ENCODE peak calls at places on chromosomes 13 and 19, in six cellular contexts. N, P, A, F, O and Q are unnamed samples. For H3K27me3, the result is how much of the 10 kb centered on the place peaks cover.

GRCh38 chr19:58009666-58010301 is 7.2 kb upstream of the ZNF606 start:
- DNase-seq in A (peak), F (peak), N (no peak), P (peak), O (peak), Q (peak)

GRCh38 chr13:32168136-32168535 is 136.6 kb downstream of the FRY start:
- DNase-seq in F (peak), A (no peak), P (no peak), O (no peak), N (no peak), Q (no peak)

GRCh38 chr13:109974354-109974753 is 188.0 kb upstream of the IRS2 start:
- DNase-seq in O (no peak), A (no peak), P (no peak), N (no peak), F (no peak), Q (no peak)

GRCh38 chr13:22940090-22940710 is 240.6 kb upstream of the SGCG start:
- DNase-seq in P (no peak), F (no peak), O (no peak), A (no peak), N (no peak), Q (no peak)

GRCh38 chr13:21674271-21675009 is 3.6 kb downstream of the FGF9 start:
- DNase-seq in P (peak), A (peak), O (no peak), N (no peak), F (no peak), Q (no peak)

GRCh38 chr13:65260938-65261880 is 1968.9 kb downstream of the PCDH9 start:
- DNase-seq in N (no peak), F (no peak), A (no peak), O (no peak), P (no peak), Q (no peak)

GRCh38 chr13:44806841-44807240 is 182.4 kb downstream of the NUFIP1 start:
- DNase-seq in A (no peak), N (no peak), O (no peak), P (no peak), F (no peak), Q (no peak)

GRCh38 chr19:38534574-38534973 is 83.2 kb downstream of the MAP4K1 start:
- DNase-seq in P (no peak), N (no peak), A (no peak), F (no peak), O (peak), Q (no peak)

GRCh38 chr13:23289917-23290357 is 109.2 kb downstream of the SGCG start:
- DNase-seq in A (peak), P (no peak), O (no peak), F (no peak), N (no peak), Q (no peak)

GRCh38 chr19:11949201-11949600 is 15.6 kb upstream of the ZNF763 start:
- DNase-seq in A (no peak), P (no peak), O (no peak), F (no peak), N (no peak), Q (no peak)

GRCh38 chr19:49456351-49456750 is 3.3 kb downstream of the ALDH16A1 start:
- DNase-seq in A (no peak), O (no peak), N (no peak), F (no peak), P (no peak), Q (no peak)

GRCh38 chr19:30133803-30134202 is 191.8 kb downstream of the URI1 start:
- DNase-seq in N (no peak), A (no peak), O (no peak), F (no peak), P (no peak), Q (no peak)

GRCh38 chr19:32808236-32808635 is 61.3 kb downstream of the SLC7A9 start:
- DNase-seq in A (no peak), F (no peak), N (no peak), P (no peak), O (no peak), Q (no peak)

DNA sequence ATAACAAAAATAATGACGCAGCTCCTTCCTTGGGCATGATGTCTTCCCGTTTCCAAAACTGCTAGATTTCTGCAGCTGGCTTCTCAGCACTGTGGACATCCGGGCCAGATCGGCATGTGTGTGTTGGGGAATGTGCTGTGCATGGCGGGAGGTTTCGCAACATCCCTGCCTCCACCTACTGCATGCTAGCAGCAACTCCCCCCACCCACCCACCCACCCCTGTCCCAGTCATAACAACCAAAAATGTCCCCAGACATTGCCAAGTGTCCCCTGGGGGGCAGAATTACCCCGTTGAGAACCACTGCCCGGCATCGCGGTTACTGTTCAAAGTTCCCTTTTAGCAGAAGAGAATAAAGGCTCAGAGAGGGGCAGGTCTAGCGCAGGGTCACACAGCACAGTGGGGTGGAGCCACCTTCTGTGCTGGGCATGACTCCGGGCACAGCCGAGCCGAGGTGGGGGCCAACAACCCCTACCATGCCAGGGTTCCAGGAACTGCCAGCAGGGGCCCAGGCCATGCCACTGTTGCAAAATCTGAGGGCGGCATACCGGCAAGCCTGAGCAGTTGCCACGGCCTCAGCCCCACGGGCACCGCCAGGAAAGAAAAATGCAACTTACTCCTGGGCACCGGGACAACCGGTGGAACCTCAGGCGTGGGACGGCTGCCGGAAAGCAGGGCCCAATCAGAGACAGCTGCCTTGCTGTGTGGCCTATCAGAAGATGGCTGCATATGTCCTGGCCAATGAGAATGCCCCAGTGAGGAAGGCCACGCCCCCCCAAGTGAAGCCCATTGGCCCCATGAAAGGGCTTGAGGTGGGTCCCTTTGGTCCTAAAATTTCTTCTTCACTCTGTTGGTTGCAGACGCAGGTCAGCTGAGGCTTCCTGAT is 22.5 kb upstream of the NFIC start:
- DNase-seq in P (peak), F (peak), O (peak), N (no peak), A (peak), Q (peak)
- TF ChIP-seq CTCF in P (no peak), F (no peak), O (peak), N (peak), A (peak), Q (peak)

DNA sequence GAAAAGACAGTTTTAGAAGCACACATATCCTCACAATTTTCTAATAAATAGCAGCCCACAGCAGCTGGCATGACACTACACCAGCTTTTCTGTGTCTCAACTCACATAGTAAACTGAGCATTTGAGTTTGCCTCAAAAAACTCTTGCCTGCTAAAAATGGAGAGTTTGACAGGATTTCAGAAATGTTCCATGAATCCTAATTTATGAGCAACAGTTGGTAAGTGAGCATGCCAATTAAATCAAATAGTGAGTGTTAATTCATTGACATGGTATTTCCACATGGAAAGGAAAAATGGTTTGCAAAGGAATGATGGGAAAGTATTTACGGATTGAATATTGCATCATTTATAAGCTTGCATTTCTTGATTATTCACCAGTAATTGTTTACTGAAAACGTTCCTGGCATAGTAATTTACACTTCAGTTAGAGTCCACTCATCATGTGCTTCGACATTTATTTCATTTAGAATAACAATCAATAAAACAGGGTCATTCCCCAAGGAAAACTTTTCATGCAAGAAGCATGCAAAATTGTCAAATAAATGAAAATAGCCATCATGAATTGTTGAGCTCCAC is 322.9 kb downstream of the EFNB2 start:
- DNase-seq in F (no peak), P (no peak), O (no peak), A (no peak), N (no peak), Q (no peak)
- H3K4me3 ChIP-seq in F (peak), P (no peak), O (no peak), A (no peak), N (no peak), Q (no peak)

GRCh38 chr19:6047741-6048231 is 62.5 kb downstream of the RFX2 start:
- DNase-seq in P (no peak), N (no peak), O (no peak), F (peak), A (no peak), Q (peak)
- H3K27me3 ChIP-seq in P (under half), N (under half), O (under half), F (under half), A (under half), Q (under half)

DNA sequence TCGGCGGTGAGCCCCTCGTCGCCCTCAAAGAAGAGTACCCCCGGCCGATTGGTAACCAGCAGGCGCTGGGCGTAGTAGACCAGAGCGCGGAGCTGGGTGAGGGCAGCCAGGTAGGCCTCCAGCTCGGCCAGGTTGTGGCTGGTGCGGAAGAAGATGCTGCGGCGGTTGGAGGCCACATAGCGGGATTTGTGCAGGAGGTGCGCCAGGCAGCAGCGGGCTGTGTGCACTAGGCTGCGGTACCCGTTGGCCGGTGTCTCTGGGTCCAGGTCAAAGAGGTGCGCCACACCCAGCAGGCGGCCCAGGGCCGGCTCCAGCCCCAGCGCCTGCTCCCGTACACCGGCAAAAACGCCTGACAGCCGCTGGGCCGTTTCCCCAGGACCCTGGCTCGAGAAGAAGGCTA is 16.8 kb downstream of the LIPE start:
- DNase-seq in A (no peak), O (peak), N (no peak), F (no peak), P (no peak), Q (no peak)
- TF ChIP-seq CTCF in A (no peak), O (no peak), N (no peak), F (no peak), P (no peak), Q (no peak)

GRCh38 chr19:22532388-22533310 is 101.5 kb upstream of the ZNF492 start:
- DNase-seq in N (no peak), O (peak), A (peak), P (peak), F (no peak), Q (peak)
- H3K4me3 ChIP-seq in N (peak), O (peak), A (peak), P (peak), F (no peak), Q (peak)

DNA sequence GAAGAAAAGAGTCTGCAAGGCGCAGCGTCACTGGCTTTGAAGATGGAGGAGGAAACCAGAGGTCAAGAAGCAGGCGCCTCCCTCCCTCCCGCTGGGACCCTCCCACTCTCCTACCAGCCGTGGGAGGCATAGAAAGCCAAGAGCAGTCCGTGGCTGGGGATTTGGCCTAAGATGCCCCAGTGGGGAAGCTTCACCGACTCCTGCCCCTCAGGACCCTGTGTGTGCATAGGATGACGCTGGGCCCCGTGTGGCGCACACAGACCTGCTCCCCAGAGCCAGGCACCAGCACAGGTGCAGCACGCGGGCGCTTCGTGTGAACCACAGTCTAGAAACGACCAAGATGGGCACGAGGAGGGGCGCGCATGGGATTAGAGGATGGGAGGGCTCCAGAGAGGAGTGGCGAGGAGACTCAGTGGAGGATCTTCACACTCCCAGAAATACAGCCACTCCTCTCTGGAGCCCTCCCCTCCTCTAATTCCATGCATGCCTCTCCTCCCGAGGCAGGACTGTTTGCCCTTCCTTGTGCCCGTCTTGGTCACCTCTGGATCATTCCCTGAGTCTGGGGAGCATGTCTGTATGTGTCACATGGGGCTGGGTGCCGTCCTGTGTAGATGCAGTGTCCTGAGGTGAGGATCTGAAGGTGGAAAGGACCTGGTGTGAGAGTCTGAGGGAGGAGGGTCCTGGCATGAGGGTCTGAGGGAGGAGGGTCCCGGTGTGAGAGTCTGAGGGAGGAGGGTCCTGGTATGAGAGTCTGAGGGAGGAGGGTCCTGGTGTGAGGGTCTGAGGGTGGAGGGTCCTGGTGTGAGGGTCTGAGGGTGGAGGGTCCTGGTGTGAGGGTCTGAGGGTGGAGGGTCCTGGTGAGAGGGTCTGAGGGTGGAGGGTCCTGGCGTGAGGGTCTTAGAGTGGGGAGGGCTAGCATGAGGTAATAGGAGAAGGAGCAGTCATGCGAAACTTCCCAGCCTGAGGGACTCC is 194.5 kb downstream of the TEX29 start:
- DNase-seq in F (no peak), A (no peak), O (no peak), N (no peak), P (no peak), Q (no peak)
- H3K27me3 ChIP-seq in F (under half), A (under half), O (under half), N (under half), P (under half), Q (half or more)

GRCh38 chr19:40284501-40285352 is at the start of gene AKT2:
- DNase-seq in N (no peak), O (no peak), P (no peak), F (no peak), A (peak), Q (peak)
- TF ChIP-seq CTCF in N (no peak), O (no peak), P (no peak), F (no peak), A (no peak), Q (no peak)

GRCh38 chr13:33798023-33798422 is 19.9 kb upstream of the RFC3 start:
- DNase-seq in N (no peak), A (no peak), P (no peak), O (no peak), F (no peak), Q (no peak)
- H3K4me3 ChIP-seq in N (no peak), A (peak), P (no peak), O (peak), F (no peak), Q (peak)